ENCODE peak calls at places on chromosomes 6 and 20, in seven cellular contexts. One of them, this sample, is unnamed.
A peak's percentile ranks its signal among the peaks of the same experiment; 100 is the strongest.

GRCh38 chr20:53282217-53282955 is 310.2 kb downstream of the TSHZ2 start:
- DNase-seq in IMR-90: no peak
- DNase-seq in neuronal stem cell: no peak
- DNase-seq in mesendoderm: peak; percentile 32
- DNase-seq in mesenchymal stem cell: no peak
- DNase-seq in trophoblast cell: no peak
- DNase-seq in H1: no peak
- DNase-seq in this sample: peak; percentile 39

GRCh38 chr6:38337819-38338465 is 301.8 kb downstream of the BTBD9 start:
- DNase-seq in IMR-90: peak; percentile 88
- DNase-seq in neuronal stem cell: no peak
- DNase-seq in mesendoderm: no peak
- DNase-seq in mesenchymal stem cell: peak; percentile 83
- DNase-seq in trophoblast cell: peak; percentile 9
- DNase-seq in H1: no peak
- DNase-seq in this sample: no peak

GRCh38 chr6:168182908-168183612 is 104.0 kb upstream of the FRMD1 start:
- DNase-seq in IMR-90: no peak
- DNase-seq in neuronal stem cell: no peak
- DNase-seq in mesendoderm: no peak
- DNase-seq in mesenchymal stem cell: no peak
- DNase-seq in trophoblast cell: no peak
- DNase-seq in H1: peak; percentile 41
- DNase-seq in this sample: peak; percentile 16

GRCh38 chr6:100573169-100573568 is 108.4 kb upstream of the SIM1 start:
- DNase-seq in IMR-90: peak; percentile 65
- DNase-seq in neuronal stem cell: no peak
- DNase-seq in mesendoderm: peak; percentile 26
- DNase-seq in mesenchymal stem cell: peak; percentile 14
- DNase-seq in trophoblast cell: peak; percentile 29
- DNase-seq in H1: no peak
- DNase-seq in this sample: no peak

GRCh38 chr6:15400572-15401004 is 154.7 kb downstream of the JARID2 start:
- DNase-seq in IMR-90: peak; percentile 16
- DNase-seq in neuronal stem cell: no peak
- DNase-seq in mesendoderm: peak; percentile 56
- DNase-seq in mesenchymal stem cell: peak; percentile 70
- DNase-seq in trophoblast cell: no peak
- DNase-seq in H1: no peak
- DNase-seq in this sample: no peak

GRCh38 chr6:45445749-45446454 is 68.2 kb upstream of the SUPT3H start:
- DNase-seq in IMR-90: peak; percentile 99
- DNase-seq in neuronal stem cell: peak; percentile 5
- DNase-seq in mesendoderm: peak; percentile 98
- DNase-seq in mesenchymal stem cell: peak; percentile 99
- DNase-seq in trophoblast cell: peak; percentile 97
- DNase-seq in H1: no peak
- DNase-seq in this sample: peak; percentile 33

GRCh38 chr20:17848649-17849048 is 119.9 kb downstream of the SNX5 start:
- DNase-seq in IMR-90: no peak
- DNase-seq in neuronal stem cell: no peak
- DNase-seq in mesendoderm: no peak
- DNase-seq in mesenchymal stem cell: no peak
- DNase-seq in trophoblast cell: no peak
- DNase-seq in H1: no peak
- DNase-seq in this sample: no peak

GRCh38 chr6:57162008-57162407 is 10.1 kb upstream of the BAG2 start:
- DNase-seq in IMR-90: peak; percentile 57
- DNase-seq in neuronal stem cell: no peak
- DNase-seq in mesendoderm: no peak
- DNase-seq in mesenchymal stem cell: no peak
- DNase-seq in trophoblast cell: no peak
- DNase-seq in H1: no peak
- DNase-seq in this sample: no peak

GRCh38 chr6:19876672-19877071 is 39.5 kb downstream of the ID4 start:
- DNase-seq in IMR-90: no peak
- DNase-seq in neuronal stem cell: no peak
- DNase-seq in mesendoderm: no peak
- DNase-seq in mesenchymal stem cell: no peak
- DNase-seq in trophoblast cell: no peak
- DNase-seq in H1: no peak
- DNase-seq in this sample: no peak

GRCh38 chr20:43963872-43964791 is 49.5 kb downstream of the TOX2 start:
- DNase-seq in IMR-90: peak; percentile 49
- DNase-seq in neuronal stem cell: no peak
- DNase-seq in mesendoderm: no peak
- DNase-seq in mesenchymal stem cell: peak; percentile 88
- DNase-seq in trophoblast cell: no peak
- DNase-seq in H1: no peak
- DNase-seq in this sample: no peak

GRCh38 chr6:147167576-147168461 is 36.4 kb upstream of the STXBP5 start:
- DNase-seq in IMR-90: no peak
- DNase-seq in neuronal stem cell: no peak
- DNase-seq in mesendoderm: no peak
- DNase-seq in mesenchymal stem cell: no peak
- DNase-seq in trophoblast cell: no peak
- DNase-seq in H1: no peak
- DNase-seq in this sample: no peak

GRCh38 chr6:43943781-43944250 is 173.8 kb downstream of the VEGFA start:
- DNase-seq in IMR-90: no peak
- DNase-seq in neuronal stem cell: no peak
- DNase-seq in mesendoderm: no peak
- DNase-seq in mesenchymal stem cell: no peak
- DNase-seq in trophoblast cell: no peak
- DNase-seq in H1: no peak
- DNase-seq in this sample: peak; percentile 28

GRCh38 chr20:17533396-17533795 is 2.2 kb upstream of the BFSP1 start:
- DNase-seq in IMR-90: peak; percentile 60
- DNase-seq in neuronal stem cell: peak; percentile 45
- DNase-seq in mesendoderm: peak; percentile 93
- DNase-seq in mesenchymal stem cell: peak; percentile 70
- DNase-seq in trophoblast cell: peak; percentile 39
- DNase-seq in H1: no peak
- DNase-seq in this sample: peak; percentile 70

GRCh38 chr6:13220266-13220665 is 108.1 kb downstream of the TBC1D7 start:
- DNase-seq in IMR-90: no peak
- DNase-seq in neuronal stem cell: no peak
- DNase-seq in mesendoderm: no peak
- DNase-seq in mesenchymal stem cell: no peak
- DNase-seq in trophoblast cell: no peak
- DNase-seq in H1: no peak
- DNase-seq in this sample: no peak

GRCh38 chr20:44582321-44583025 is at the start of gene PKIG:
- DNase-seq in IMR-90: peak; percentile 90
- DNase-seq in neuronal stem cell: peak; percentile 26
- DNase-seq in mesendoderm: no peak
- DNase-seq in mesenchymal stem cell: peak; percentile 88
- DNase-seq in trophoblast cell: no peak
- DNase-seq in H1: no peak
- DNase-seq in this sample: no peak

GRCh38 chr6:13766201-13766634 is 48.1 kb downstream of the MCUR1 start:
- DNase-seq in IMR-90: peak; percentile 53
- DNase-seq in neuronal stem cell: no peak
- DNase-seq in mesendoderm: no peak
- DNase-seq in mesenchymal stem cell: peak; percentile 57
- DNase-seq in trophoblast cell: peak; percentile 27
- DNase-seq in H1: no peak
- DNase-seq in this sample: no peak

GRCh38 chr6:112044856-112045255 is 9.0 kb upstream of the CCN6 start:
- DNase-seq in IMR-90: peak; percentile 93
- DNase-seq in neuronal stem cell: no peak
- DNase-seq in mesendoderm: no peak
- DNase-seq in mesenchymal stem cell: peak; percentile 59
- DNase-seq in trophoblast cell: peak; percentile 61
- DNase-seq in H1: no peak
- DNase-seq in this sample: no peak

GRCh38 chr20:47799116-47799715 is 13.9 kb upstream of the SULF2 start:
- DNase-seq in IMR-90: no peak
- DNase-seq in neuronal stem cell: no peak
- DNase-seq in mesendoderm: no peak
- DNase-seq in mesenchymal stem cell: no peak
- DNase-seq in trophoblast cell: no peak
- DNase-seq in H1: no peak
- DNase-seq in this sample: no peak

GRCh38 chr6:89830385-89830809 is 717 bp downstream of the CASP8AP2 start:
- DNase-seq in IMR-90: no peak
- DNase-seq in neuronal stem cell: no peak
- DNase-seq in mesendoderm: peak; percentile 39
- DNase-seq in mesenchymal stem cell: no peak
- DNase-seq in trophoblast cell: no peak
- DNase-seq in H1: no peak
- DNase-seq in this sample: no peak

GRCh38 chr6:157188213-157188612 is 135.1 kb downstream of the TMEM242 start:
- DNase-seq in IMR-90: peak; percentile 81
- DNase-seq in neuronal stem cell: no peak
- DNase-seq in mesendoderm: no peak
- DNase-seq in mesenchymal stem cell: peak; percentile 40
- DNase-seq in trophoblast cell: no peak
- DNase-seq in H1: no peak
- DNase-seq in this sample: no peak

GRCh38 chr20:34874094-34874654 is 1.5 kb upstream of the GGT7 start:
- DNase-seq in IMR-90: peak; percentile 87
- DNase-seq in neuronal stem cell: peak; percentile 56
- DNase-seq in mesendoderm: peak; percentile 92
- DNase-seq in mesenchymal stem cell: peak; percentile 89
- DNase-seq in trophoblast cell: peak; percentile 91
- DNase-seq in H1: peak; percentile 82
- DNase-seq in this sample: peak; percentile 88

GRCh38 chr20:50565874-50566273 is 55.7 kb downstream of the PTPN1 start:
- DNase-seq in IMR-90: no peak
- DNase-seq in neuronal stem cell: no peak
- DNase-seq in mesendoderm: no peak
- DNase-seq in mesenchymal stem cell: no peak
- DNase-seq in trophoblast cell: no peak
- DNase-seq in H1: no peak
- DNase-seq in this sample: no peak

GRCh38 chr20:1876217-1876921 is 18.8 kb upstream of the SIRPA start:
- DNase-seq in IMR-90: no peak
- DNase-seq in neuronal stem cell: no peak
- DNase-seq in mesendoderm: no peak
- DNase-seq in mesenchymal stem cell: no peak
- DNase-seq in trophoblast cell: peak; percentile 87
- DNase-seq in H1: no peak
- DNase-seq in this sample: no peak

GRCh38 chr20:50034567-50035170 is 51.9 kb downstream of the SNAI1 start:
- DNase-seq in IMR-90: peak; percentile 37
- DNase-seq in neuronal stem cell: no peak
- DNase-seq in mesendoderm: no peak
- DNase-seq in mesenchymal stem cell: peak; percentile 51
- DNase-seq in trophoblast cell: peak; percentile 25
- DNase-seq in H1: no peak
- DNase-seq in this sample: no peak

GRCh38 chr20:12882832-12883506 is 125.8 kb upstream of the SPTLC3 start:
- DNase-seq in IMR-90: peak; percentile 45
- DNase-seq in neuronal stem cell: no peak
- DNase-seq in mesendoderm: no peak
- DNase-seq in mesenchymal stem cell: peak; percentile 99
- DNase-seq in trophoblast cell: no peak
- DNase-seq in H1: no peak
- DNase-seq in this sample: no peak

GRCh38 chr6:110949679-110950285 is 8.7 kb upstream of the GTF3C6 start:
- DNase-seq in IMR-90: peak; percentile 54
- DNase-seq in neuronal stem cell: no peak
- DNase-seq in mesendoderm: no peak
- DNase-seq in mesenchymal stem cell: peak; percentile 33
- DNase-seq in trophoblast cell: peak; percentile 50
- DNase-seq in H1: no peak
- DNase-seq in this sample: no peak

GRCh38 chr6:169229611-169230321 is 23.9 kb downstream of the THBS2 start:
- DNase-seq in IMR-90: no peak
- DNase-seq in neuronal stem cell: no peak
- DNase-seq in mesendoderm: no peak
- DNase-seq in mesenchymal stem cell: no peak
- DNase-seq in trophoblast cell: no peak
- DNase-seq in H1: peak; percentile 23
- DNase-seq in this sample: no peak

GRCh38 chr6:107626645-107627044 is 136.7 kb downstream of the SOBP start:
- DNase-seq in IMR-90: no peak
- DNase-seq in neuronal stem cell: no peak
- DNase-seq in mesendoderm: no peak
- DNase-seq in mesenchymal stem cell: no peak
- DNase-seq in trophoblast cell: no peak
- DNase-seq in H1: no peak
- DNase-seq in this sample: no peak
- H2AK5ac ChIP-seq in IMR-90: no peak overlapping the region
- H2AK5ac ChIP-seq in neuronal stem cell: no peak overlapping the region
- H2AK5ac ChIP-seq in mesendoderm: no peak overlapping the region
- H2AK5ac ChIP-seq in mesenchymal stem cell: no peak overlapping the region
- H2AK5ac ChIP-seq in trophoblast cell: no peak overlapping the region
- H2AK5ac ChIP-seq in H1: no peak overlapping the region
- H2AK5ac ChIP-seq in this sample: no peak overlapping the region

DNA sequence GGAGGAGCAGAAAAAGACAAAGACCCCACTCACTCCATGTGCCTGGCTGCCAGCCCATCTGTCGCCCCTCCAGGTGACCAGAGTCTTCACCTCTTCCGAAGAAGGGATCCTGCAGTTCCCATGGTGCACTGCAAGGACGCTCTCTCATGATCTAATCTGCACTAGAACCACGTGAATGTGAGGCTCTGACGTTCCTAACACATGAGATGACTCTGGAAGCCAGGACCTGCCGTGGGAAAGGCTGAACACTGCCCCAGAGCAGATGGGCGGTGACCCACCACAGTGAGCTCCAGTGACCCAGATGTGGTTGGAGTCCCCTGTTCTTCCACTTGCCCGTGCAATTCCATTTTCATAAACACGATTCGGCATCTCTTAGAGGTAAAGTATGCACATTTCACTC is 39.6 kb upstream of the PDE10A start:
- DNase-seq in IMR-90: no peak
- DNase-seq in neuronal stem cell: no peak
- DNase-seq in mesendoderm: no peak
- DNase-seq in mesenchymal stem cell: no peak
- DNase-seq in trophoblast cell: peak; percentile 59
- DNase-seq in H1: no peak
- DNase-seq in this sample: no peak
- H2BK5ac ChIP-seq in IMR-90: no peak overlapping the region
- H2BK5ac ChIP-seq in neuronal stem cell: no peak overlapping the region
- H2BK5ac ChIP-seq in mesendoderm: no peak overlapping the region
- H2BK5ac ChIP-seq in mesenchymal stem cell: no peak overlapping the region
- H2BK5ac ChIP-seq in trophoblast cell: no peak overlapping the region
- H2BK5ac ChIP-seq in H1: no peak overlapping the region
- H2BK5ac ChIP-seq in this sample: no peak overlapping the region

DNA sequence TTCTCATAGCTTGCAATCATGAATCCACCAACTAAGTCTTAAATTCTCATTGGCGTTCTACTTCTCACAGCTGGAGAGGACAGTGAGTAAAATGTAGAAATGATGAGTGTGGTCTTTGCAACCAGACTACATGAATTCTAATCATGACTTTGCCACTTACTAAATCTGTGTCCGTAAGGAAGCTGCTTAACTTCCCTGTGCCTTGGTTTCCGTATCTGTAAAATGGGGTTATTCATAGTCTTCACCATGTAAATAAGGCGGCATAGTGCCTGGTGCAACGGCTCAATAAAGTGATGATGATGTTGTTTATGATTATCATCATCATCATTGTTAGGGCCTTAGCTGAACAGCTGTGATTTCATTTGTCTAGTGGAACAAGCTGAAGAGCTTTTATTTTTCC is 12.6 kb downstream of the CFAP206 start:
- DNase-seq in IMR-90: no peak
- DNase-seq in neuronal stem cell: no peak
- DNase-seq in mesendoderm: no peak
- DNase-seq in mesenchymal stem cell: no peak
- DNase-seq in trophoblast cell: no peak
- DNase-seq in H1: no peak
- DNase-seq in this sample: no peak
- H3K23ac ChIP-seq in IMR-90: no peak overlapping the region
- H3K23ac ChIP-seq in neuronal stem cell: no peak overlapping the region
- H3K23ac ChIP-seq in mesendoderm: no peak overlapping the region
- H3K23ac ChIP-seq in mesenchymal stem cell: no peak overlapping the region
- H3K23ac ChIP-seq in trophoblast cell: no peak overlapping the region
- H3K23ac ChIP-seq in H1: no peak overlapping the region
- H3K23ac ChIP-seq in this sample: no peak overlapping the region

GRCh38 chr6:75752365-75752764 is 3.3 kb downstream of the MYO6 start:
- DNase-seq in IMR-90: peak; percentile 24
- DNase-seq in neuronal stem cell: no peak
- DNase-seq in mesendoderm: no peak
- DNase-seq in mesenchymal stem cell: peak; percentile 36
- DNase-seq in trophoblast cell: peak; percentile 64
- DNase-seq in H1: no peak
- DNase-seq in this sample: no peak
- H2AK5ac ChIP-seq in IMR-90: no peak overlapping the region
- H2AK5ac ChIP-seq in neuronal stem cell: no peak overlapping the region
- H2AK5ac ChIP-seq in mesendoderm: no peak overlapping the region
- H2AK5ac ChIP-seq in mesenchymal stem cell: no peak overlapping the region
- H2AK5ac ChIP-seq in trophoblast cell: no peak overlapping the region
- H2AK5ac ChIP-seq in H1: no peak overlapping the region
- H2AK5ac ChIP-seq in this sample: no peak overlapping the region